ENCODE peak calls at places on chromosomes 2 and 18, in four cellular contexts. S is GM13976; F is Kasumi-1; Y is CD8-positive, alpha-beta memory T cell. E is an unnamed sample.

GRCh38 chr2:238567067-238567855 is 140.5 kb downstream of the ASB1 start:
- DNase-seq in S (peak), F (no peak), Y (no peak), E (no peak)

GRCh38 chr18:44589709-44590108 is 91.0 kb upstream of the SETBP1 start:
- DNase-seq in S (no peak), F (no peak), Y (no peak), E (no peak)

GRCh38 chr2:18750662-18751554 is 161.5 kb upstream of the NT5C1B start:
- DNase-seq in S (no peak), F (no peak), Y (no peak), E (no peak)

GRCh38 chr18:28522250-28522649 is 345.3 kb upstream of the CDH2 start:
- DNase-seq in S (no peak), F (no peak), Y (no peak), E (no peak)

GRCh38 chr18:52670903-52671302 is 330.9 kb downstream of the DCC start:
- DNase-seq in S (no peak), F (peak), Y (no peak), E (peak)

GRCh38 chr2:176126929-176127768 is 2.4 kb upstream of the HOXD8 start:
- DNase-seq in S (peak), F (peak), Y (peak), E (peak)

GRCh38 chr2:29226375-29226774 is 111.2 kb downstream of the CLIP4 start:
- DNase-seq in S (no peak), F (no peak), Y (no peak), E (no peak)

GRCh38 chr2:43269074-43269572 is 42.7 kb upstream of the ZFP36L2 start:
- DNase-seq in S (no peak), F (no peak), Y (no peak), E (no peak)

GRCh38 chr2:57076856-57077255 is 893.1 kb downstream of the CCDC85A start:
- DNase-seq in S (no peak), F (no peak), Y (no peak), E (no peak)

E was measured in GM13977.